ENCODE peak calls at places on chromosomes 5 and 9, in ten cellular contexts. V, D, Y, B, H, E, I, G, A and M are unnamed samples.

GRCh38 chr5:61808091-61808490 is 476.0 kb downstream of the ZSWIM6 start:
- DNase-seq in V (no peak), D (no peak), Y (no peak), B (no peak), H (no peak), E (no peak), I (no peak), G (no peak), A (no peak), M (no peak)

GRCh38 chr9:21836437-21837161 is 34.2 kb downstream of the MTAP start:
- DNase-seq in V (no peak), D (no peak), Y (no peak), B (peak), H (peak), E (no peak), I (no peak), G (no peak), A (no peak), M (peak)

GRCh38 chr5:135307143-135307903 is 91.7 kb downstream of the MACROH2A1 start:
- DNase-seq in V (no peak), D (peak), Y (no peak), B (no peak), H (no peak), E (no peak), I (peak), G (no peak), A (no peak), M (no peak)

GRCh38 chr5:150394103-150394502 is 18.6 kb downstream of the CD74 start:
- DNase-seq in V (no peak), D (no peak), Y (no peak), B (no peak), H (no peak), E (no peak), I (no peak), G (peak), A (peak), M (no peak)

GRCh38 chr5:97245371-97245770 is 62.3 kb upstream of the RIOK2 start:
- DNase-seq in V (no peak), D (no peak), Y (no peak), B (no peak), H (no peak), E (no peak), I (no peak), G (no peak), A (no peak), M (no peak)

GRCh38 chr5:75337366-75338021 is 474 bp downstream of the HMGCR start:
- DNase-seq in V (no peak), D (no peak), Y (peak), B (peak), H (no peak), E (no peak), I (no peak), G (peak), A (no peak), M (peak)

GRCh38 chr9:107628444-107628843 is 138.9 kb upstream of the KLF4 start:
- DNase-seq in V (no peak), D (peak), Y (no peak), B (no peak), H (no peak), E (no peak), I (no peak), G (no peak), A (no peak), M (no peak)

GRCh38 chr5:1293997-1294838 is 650 bp downstream of the TERT start:
- DNase-seq in V (no peak), D (peak), Y (peak), B (no peak), H (no peak), E (no peak), I (peak), G (no peak), A (no peak), M (no peak)